ENCODE peak calls at places on chromosomes 4 and X, in five cellular contexts. One of them, this sample, is unnamed. For H3K27me3, the result is how much of the 10 kb centered on the place peaks cover.

GRCh38 chr4:54539500-54540029 is 118.2 kb upstream of the KIT start:
- DNase-seq in BJ: no peak
- DNase-seq in heart left ventricle: peak
- DNase-seq in uterus: no peak
- DNase-seq in PC-9: no peak
- DNase-seq in this sample: peak

GRCh38 chrX:78747471-78747870 is at the start of gene LPAR4:
- DNase-seq in BJ: no peak
- DNase-seq in heart left ventricle: peak
- DNase-seq in uterus: no peak
- DNase-seq in PC-9: no peak
- DNase-seq in this sample: no peak

GRCh38 chrX:623599-624323 is 6.8 kb upstream of the SHOX start:
- DNase-seq in BJ: no peak
- DNase-seq in heart left ventricle: no peak
- DNase-seq in uterus: no peak
- DNase-seq in PC-9: no peak
- DNase-seq in this sample: no peak

GRCh38 chrX:75603833-75604232 is 81.0 kb upstream of the ZDHHC15 start:
- DNase-seq in BJ: no peak
- DNase-seq in heart left ventricle: no peak
- DNase-seq in uterus: no peak
- DNase-seq in PC-9: no peak
- DNase-seq in this sample: no peak

GRCh38 chr4:151228196-151229119 is 48.5 kb upstream of the PRSS48 start:
- DNase-seq in BJ: no peak
- DNase-seq in heart left ventricle: no peak
- DNase-seq in uterus: no peak
- DNase-seq in PC-9: no peak
- DNase-seq in this sample: no peak

GRCh38 chr4:80125252-80126177 is 52.5 kb upstream of the ANTXR2 start:
- DNase-seq in BJ: no peak
- DNase-seq in heart left ventricle: no peak
- DNase-seq in uterus: no peak
- DNase-seq in PC-9: no peak
- DNase-seq in this sample: no peak

GRCh38 chr4:53712326-53712725 is 121.0 kb upstream of the LNX1 start:
- DNase-seq in BJ: no peak
- DNase-seq in heart left ventricle: no peak
- DNase-seq in uterus: no peak
- DNase-seq in PC-9: no peak
- DNase-seq in this sample: no peak

GRCh38 chr4:90025248-90025647 is 101.9 kb upstream of the CCSER1 start:
- DNase-seq in BJ: no peak
- DNase-seq in heart left ventricle: no peak
- DNase-seq in uterus: no peak
- DNase-seq in PC-9: no peak
- DNase-seq in this sample: no peak

GRCh38 chr4:1870328-1870577 is 940 bp upstream of the NSD2 start:
- DNase-seq in BJ: no peak
- DNase-seq in heart left ventricle: peak
- DNase-seq in uterus: peak
- DNase-seq in PC-9: peak
- DNase-seq in this sample: peak

GRCh38 chr4:1868293-1868692 is 2.9 kb upstream of the NSD2 start:
- DNase-seq in BJ: no peak
- DNase-seq in heart left ventricle: no peak
- DNase-seq in uterus: no peak
- DNase-seq in PC-9: no peak
- DNase-seq in this sample: no peak

GRCh38 chr4:1870578-1871443 is at the start of gene NSD2:
- DNase-seq in BJ: no peak
- DNase-seq in heart left ventricle: peak
- DNase-seq in uterus: peak
- DNase-seq in PC-9: peak
- DNase-seq in this sample: peak

GRCh38 chr4:1868912-1869311 is 2.3 kb upstream of the NSD2 start:
- DNase-seq in BJ: no peak
- DNase-seq in heart left ventricle: no peak
- DNase-seq in uterus: no peak
- DNase-seq in PC-9: no peak
- DNase-seq in this sample: no peak

DNA sequence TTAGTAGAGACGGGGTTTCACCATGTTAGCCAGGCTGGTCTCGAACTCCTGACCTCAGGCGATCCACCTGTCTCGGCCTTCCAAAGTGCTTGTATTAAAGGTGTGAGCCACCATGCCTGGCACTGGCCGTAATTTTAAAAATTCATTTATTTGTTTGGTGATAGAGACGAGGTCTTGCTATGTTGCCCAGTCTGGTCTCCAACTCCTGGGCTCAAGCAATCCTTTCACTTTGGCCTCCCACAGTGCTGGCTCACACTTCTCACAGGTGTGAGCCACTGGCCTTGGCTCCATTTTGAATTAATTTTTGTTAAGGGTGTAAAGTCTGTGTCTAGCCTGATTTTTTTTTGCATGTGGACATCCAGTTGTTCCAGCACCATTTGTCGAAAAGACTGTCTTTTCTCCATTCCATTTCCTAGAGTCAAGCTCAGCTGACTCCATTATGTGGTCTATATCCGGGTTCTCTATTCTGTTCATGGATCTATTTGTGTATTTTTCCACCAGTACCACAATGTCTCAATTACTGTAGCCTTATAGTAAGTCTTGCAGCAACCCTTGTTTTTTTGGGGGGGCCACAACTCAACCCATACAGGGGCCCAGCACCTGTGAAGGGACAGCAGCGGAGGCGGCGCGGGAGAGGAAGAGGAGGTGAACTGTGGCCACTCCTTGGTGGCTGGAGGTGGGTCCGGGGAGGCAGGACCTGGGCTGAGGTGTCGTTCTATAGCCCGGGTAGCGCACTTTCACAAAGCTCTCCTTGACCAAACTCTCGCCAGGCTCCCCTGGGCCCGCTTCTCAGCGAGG is 1.5 kb upstream of the NSD2 start:
- DNase-seq in BJ: no peak
- DNase-seq in heart left ventricle: peak
- DNase-seq in uterus: peak
- DNase-seq in PC-9: no peak
- DNase-seq in this sample: no peak
- H3K27me3 ChIP-seq in BJ: under half
- H3K27me3 ChIP-seq in heart left ventricle: under half
- H3K27me3 ChIP-seq in uterus: under half
- H3K27me3 ChIP-seq in PC-9: under half
- H3K27me3 ChIP-seq in this sample: under half

GRCh38 chrX:110671068-110671803 is 124.4 kb downstream of the CHRDL1 start:
- DNase-seq in BJ: no peak
- DNase-seq in heart left ventricle: no peak
- DNase-seq in uterus: no peak
- DNase-seq in PC-9: no peak
- DNase-seq in this sample: no peak

GRCh38 chrX:110665223-110665622 is 130.4 kb downstream of the CHRDL1 start:
- DNase-seq in BJ: no peak
- DNase-seq in heart left ventricle: no peak
- DNase-seq in uterus: no peak
- DNase-seq in PC-9: no peak
- DNase-seq in this sample: no peak

GRCh38 chrX:110667706-110668105 is 127.9 kb downstream of the CHRDL1 start:
- DNase-seq in BJ: no peak
- DNase-seq in heart left ventricle: no peak
- DNase-seq in uterus: no peak
- DNase-seq in PC-9: peak
- DNase-seq in this sample: no peak

GRCh38 chrX:110669572-110669971 is 126.0 kb downstream of the CHRDL1 start:
- DNase-seq in BJ: no peak
- DNase-seq in heart left ventricle: no peak
- DNase-seq in uterus: no peak
- DNase-seq in PC-9: no peak
- DNase-seq in this sample: no peak

GRCh38 chrX:110665636-110666035 is 130.0 kb downstream of the CHRDL1 start:
- DNase-seq in BJ: no peak
- DNase-seq in heart left ventricle: no peak
- DNase-seq in uterus: no peak
- DNase-seq in PC-9: peak
- DNase-seq in this sample: no peak
- TF ChIP-seq CTCF in BJ: peak
- TF ChIP-seq CTCF in heart left ventricle: peak
- TF ChIP-seq CTCF in uterus: no peak
- TF ChIP-seq CTCF in PC-9: peak
- TF ChIP-seq CTCF in this sample: peak

GRCh38 chr4:183571350-183572076 is 66.7 kb downstream of the ING2 start:
- DNase-seq in BJ: no peak
- DNase-seq in heart left ventricle: peak
- DNase-seq in uterus: no peak
- DNase-seq in PC-9: peak
- DNase-seq in this sample: no peak
- H3K4me3 ChIP-seq in BJ: no peak
- H3K4me3 ChIP-seq in heart left ventricle: no peak
- H3K4me3 ChIP-seq in uterus: no peak
- H3K4me3 ChIP-seq in PC-9: no peak
- H3K4me3 ChIP-seq in this sample: no peak

GRCh38 chr4:579543-580175 is 3.6 kb upstream of the TMEM271 start:
- DNase-seq in BJ: no peak
- DNase-seq in heart left ventricle: no peak
- DNase-seq in uterus: no peak
- DNase-seq in PC-9: no peak
- DNase-seq in this sample: peak
- H3K27me3 ChIP-seq in BJ: under half
- H3K27me3 ChIP-seq in heart left ventricle: half or more
- H3K27me3 ChIP-seq in uterus: under half
- H3K27me3 ChIP-seq in PC-9: half or more
- H3K27me3 ChIP-seq in this sample: under half

GRCh38 chr4:122658377-122658776 is 37.5 kb upstream of the IL21 start:
- DNase-seq in BJ: no peak
- DNase-seq in heart left ventricle: no peak
- DNase-seq in uterus: no peak
- DNase-seq in PC-9: no peak
- DNase-seq in this sample: no peak

GRCh38 chr4:122647656-122648055 is 26.8 kb upstream of the IL21 start:
- DNase-seq in BJ: no peak
- DNase-seq in heart left ventricle: no peak
- DNase-seq in uterus: no peak
- DNase-seq in PC-9: no peak
- DNase-seq in this sample: no peak

GRCh38 chr4:122650148-122650547 is 29.3 kb upstream of the IL21 start:
- DNase-seq in BJ: no peak
- DNase-seq in heart left ventricle: no peak
- DNase-seq in uterus: no peak
- DNase-seq in PC-9: no peak
- DNase-seq in this sample: no peak

DNA sequence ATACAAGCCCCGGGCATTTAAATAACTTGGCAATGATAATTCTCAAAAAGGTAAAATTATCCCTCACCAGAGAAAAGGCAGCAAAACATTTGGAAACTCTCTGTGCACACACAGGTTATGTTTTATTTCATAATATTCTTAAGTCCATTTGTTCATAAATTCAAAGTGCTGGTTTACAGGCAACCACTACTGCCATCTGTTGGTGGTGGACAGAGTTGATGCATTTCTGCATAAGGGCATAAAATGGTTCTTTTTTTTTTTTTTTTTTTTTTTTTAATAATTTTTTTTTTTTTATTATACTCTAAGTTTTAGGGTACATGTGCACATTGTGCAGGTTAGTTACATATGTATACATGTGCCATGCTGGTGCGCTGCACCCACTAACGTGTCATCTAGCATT is 31.5 kb upstream of the IL21 start:
- DNase-seq in BJ: no peak
- DNase-seq in heart left ventricle: no peak
- DNase-seq in uterus: peak
- DNase-seq in PC-9: peak
- DNase-seq in this sample: peak
- TF ChIP-seq CTCF in BJ: peak
- TF ChIP-seq CTCF in heart left ventricle: peak
- TF ChIP-seq CTCF in uterus: peak
- TF ChIP-seq CTCF in PC-9: peak
- TF ChIP-seq CTCF in this sample: peak

GRCh38 chrX:30982467-30982866 is 89.4 kb downstream of the FTHL17 start:
- DNase-seq in BJ: no peak
- DNase-seq in heart left ventricle: no peak
- DNase-seq in uterus: no peak
- DNase-seq in PC-9: no peak
- DNase-seq in this sample: no peak
- H3K4me3 ChIP-seq in BJ: no peak
- H3K4me3 ChIP-seq in heart left ventricle: no peak
- H3K4me3 ChIP-seq in uterus: no peak
- H3K4me3 ChIP-seq in PC-9: no peak
- H3K4me3 ChIP-seq in this sample: no peak

GRCh38 chr4:3867403-3868100 is 101.4 kb downstream of the ADRA2C start:
- DNase-seq in BJ: no peak
- DNase-seq in heart left ventricle: no peak
- DNase-seq in uterus: no peak
- DNase-seq in PC-9: no peak
- DNase-seq in this sample: no peak
- H3K27me3 ChIP-seq in BJ: under half
- H3K27me3 ChIP-seq in heart left ventricle: half or more
- H3K27me3 ChIP-seq in uterus: under half
- H3K27me3 ChIP-seq in PC-9: half or more
- H3K27me3 ChIP-seq in this sample: under half

DNA sequence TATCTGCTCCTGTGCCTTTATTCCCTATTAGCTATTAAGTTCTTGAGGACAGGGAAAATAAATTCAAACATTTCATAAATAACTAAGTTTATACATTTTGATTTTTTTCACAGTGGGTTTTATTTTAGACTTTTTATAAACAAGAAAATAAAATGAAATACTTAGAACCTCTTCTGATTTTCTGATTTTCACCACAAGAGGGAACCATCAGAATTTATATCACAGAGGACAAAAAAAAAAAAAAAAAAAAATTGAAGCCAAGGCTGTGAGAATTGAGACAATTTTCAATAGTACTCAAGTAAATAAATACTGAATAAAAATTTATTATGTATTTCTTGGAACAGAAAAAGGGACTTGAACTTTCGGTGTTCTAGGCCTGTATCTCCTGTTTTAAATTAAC is 288.1 kb downstream of the SH3BGRL start:
- DNase-seq in BJ: no peak
- DNase-seq in heart left ventricle: no peak
- DNase-seq in uterus: no peak
- DNase-seq in PC-9: no peak
- DNase-seq in this sample: no peak
- TF ChIP-seq CTCF in BJ: no peak
- TF ChIP-seq CTCF in heart left ventricle: no peak
- TF ChIP-seq CTCF in uterus: no peak
- TF ChIP-seq CTCF in PC-9: peak
- TF ChIP-seq CTCF in this sample: peak

DNA sequence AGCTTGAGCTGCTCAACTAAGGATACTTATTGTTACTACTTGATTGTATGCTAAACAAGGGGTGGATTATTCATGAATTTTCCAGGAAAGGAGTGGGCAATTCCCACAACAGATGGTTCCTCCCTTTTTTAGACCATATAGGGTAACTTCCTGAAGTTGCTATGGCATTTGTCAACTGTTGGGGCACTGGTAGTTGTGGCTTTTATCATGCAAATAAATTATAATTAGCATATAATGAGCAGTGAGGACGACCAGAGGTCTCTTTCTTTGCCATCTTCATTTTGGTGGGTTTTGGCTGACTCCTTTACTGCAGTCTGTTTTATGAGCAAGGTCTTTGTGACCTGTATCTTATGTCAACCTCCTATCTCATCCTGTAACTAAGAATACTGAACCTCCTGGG is 1403.5 kb upstream of the PABPC4L start:
- DNase-seq in BJ: no peak
- DNase-seq in heart left ventricle: no peak
- DNase-seq in uterus: no peak
- DNase-seq in PC-9: no peak
- DNase-seq in this sample: no peak
- H3K4me3 ChIP-seq in BJ: no peak
- H3K4me3 ChIP-seq in heart left ventricle: no peak
- H3K4me3 ChIP-seq in uterus: no peak
- H3K4me3 ChIP-seq in PC-9: no peak
- H3K4me3 ChIP-seq in this sample: no peak

This sample was measured in dorsolateral prefrontal cortex.